ENCODE peak calls at places on chromosomes 7 and 10, in eight cellular contexts. Q is ovary, F is IMR-90, J is right lobe of liver, H is suprapubic skin, X is body of pancreas, N is adrenal gland, V is esophagus muscularis mucosa. W is an unnamed sample.

GRCh38 chr10:44714451-44714850 is 196.7 kb upstream of the TMEM72 start:
- DNase-seq in V (no peak), H (no peak), J (no peak), N (no peak), F (no peak), X (no peak), Q (no peak), W (no peak)

GRCh38 chr7:134886353-134887057 is 99.8 kb upstream of the AGBL3 start:
- DNase-seq in N (peak; percentile 37), Q (peak; percentile 52), F (peak; percentile 80), V (peak; percentile 90), J (no peak), X (peak; percentile 32), H (no peak), W (no peak)

GRCh38 chr7:45888185-45888992 is at the start of gene IGFBP1:
- DNase-seq in J (peak; percentile 79), N (peak; percentile 19), X (peak; percentile 16), H (no peak), Q (peak; percentile 31), F (peak; percentile 25), V (peak; percentile 72), W (no peak)

GRCh38 chr7:94022550-94022949 is 18.4 kb upstream of the BET1 start:
- DNase-seq in Q (no peak), J (no peak), V (no peak), H (no peak), X (no peak), F (peak; percentile 53), N (no peak), W (no peak)

GRCh38 chr7:112395411-112395810 is 54.8 kb upstream of the IFRD1 start:
- DNase-seq in X (no peak), H (no peak), Q (no peak), N (no peak), V (no peak), J (no peak), F (no peak), W (no peak)

GRCh38 chr7:101420436-101420835 is 57.8 kb downstream of the COL26A1 start:
- DNase-seq in F (no peak), J (no peak), Q (no peak), H (no peak), X (no peak), V (no peak), N (peak; percentile 29), W (no peak)

GRCh38 chr7:22387583-22387982 is 30.6 kb upstream of the RAPGEF5 start:
- DNase-seq in X (no peak), J (no peak), Q (no peak), V (no peak), N (peak; percentile 16), F (peak; percentile 18), H (no peak), W (no peak)

GRCh38 chr10:14545827-14546226 is 215.1 kb upstream of the FRMD4A start:
- DNase-seq in Q (no peak), N (no peak), V (no peak), X (no peak), F (peak; percentile 83), J (no peak), H (no peak), W (no peak)

GRCh38 chr7:111212857-111213523 is 122.1 kb downstream of the LRRN3 start:
- DNase-seq in V (no peak), X (no peak), J (no peak), H (no peak), N (no peak), Q (no peak), F (no peak), W (no peak)

GRCh38 chr7:18890134-18890533 is 227.3 kb downstream of the TWIST1 start:
- DNase-seq in Q (no peak), F (peak; percentile 90), J (no peak), N (no peak), H (no peak), X (no peak), V (no peak), W (no peak)

GRCh38 chr10:60526024-60526585 is 136.4 kb upstream of the ANK3 start:
- DNase-seq in V (no peak), F (no peak), J (no peak), H (no peak), N (no peak), X (no peak), Q (no peak), W (no peak)

GRCh38 chr10:60518745-60519144 is 129.1 kb upstream of the ANK3 start:
- DNase-seq in Q (no peak), X (no peak), H (no peak), F (no peak), V (no peak), N (no peak), J (no peak), W (no peak)

GRCh38 chr10:60524541-60524940 is 134.9 kb upstream of the ANK3 start:
- DNase-seq in J (no peak), Q (no peak), V (no peak), N (no peak), H (no peak), X (no peak), F (peak; percentile 52), W (no peak)

GRCh38 chr10:60522617-60523016 is 132.9 kb upstream of the ANK3 start:
- DNase-seq in F (no peak), X (no peak), H (no peak), J (no peak), Q (no peak), V (no peak), N (no peak), W (no peak)

GRCh38 chr10:60521974-60522405 is 132.3 kb upstream of the ANK3 start:
- DNase-seq in F (peak; percentile 4), V (no peak), H (no peak), N (no peak), J (no peak), X (peak; percentile 22), Q (no peak), W (no peak)
- H3K27ac ChIP-seq in F (no peak overlapping the region), V (no peak overlapping the region), H (no peak overlapping the region), N (no peak overlapping the region), J (no peak overlapping the region), X (no peak overlapping the region), Q (no peak overlapping the region), W (no peak overlapping the region)

GRCh38 chr10:114021135-114021534 is 22.5 kb upstream of the ADRB1 start:
- DNase-seq in J (no peak), N (no peak), F (no peak), X (no peak), H (no peak), Q (no peak), V (no peak), W (no peak)

GRCh38 chr10:114023198-114023597 is 20.5 kb upstream of the ADRB1 start:
- DNase-seq in Q (no peak), N (no peak), F (peak; percentile 66), H (no peak), X (no peak), V (peak; percentile 12), J (no peak), W (no peak)

GRCh38 chr10:114024876-114025609 is 18.6 kb upstream of the ADRB1 start:
- DNase-seq in H (no peak), X (no peak), V (peak; percentile 84), F (peak; percentile 20), Q (no peak), N (no peak), J (no peak), W (no peak)

GRCh38 chr10:114022751-114023150 is 20.9 kb upstream of the ADRB1 start:
- DNase-seq in F (no peak), Q (no peak), X (no peak), H (no peak), J (no peak), V (peak; percentile 14), N (no peak), W (no peak)

DNA sequence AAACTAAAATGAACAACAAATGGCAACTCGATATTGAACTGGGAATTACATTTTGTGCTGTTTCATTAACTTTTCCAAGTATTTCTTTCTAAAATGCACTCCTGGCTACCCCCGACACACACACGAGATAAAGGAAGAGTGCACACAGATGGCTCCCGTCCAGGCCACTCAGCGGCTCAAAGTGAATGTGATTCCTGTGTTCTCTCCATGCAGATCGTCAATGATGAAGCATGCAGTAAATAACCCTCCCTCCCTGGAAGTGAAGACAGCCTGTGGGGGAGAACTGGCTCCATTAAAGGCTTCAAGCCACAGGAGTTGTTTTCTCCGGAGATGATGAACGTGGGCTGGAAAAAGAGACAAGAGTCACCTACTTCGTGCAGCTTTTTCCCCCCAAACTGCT is 21.4 kb upstream of the ADRB1 start:
- DNase-seq in V (peak; percentile 26), Q (peak; percentile 18), X (no peak), F (no peak), J (no peak), H (no peak), N (no peak), W (no peak)
- H3K4me3 ChIP-seq in V (no peak overlapping the region), Q (no peak overlapping the region), X (no peak overlapping the region), F (no peak overlapping the region), J (no peak overlapping the region), H (no peak overlapping the region), N (no peak overlapping the region), W (no peak overlapping the region)

GRCh38 chr7:96111405-96111804 is 210.5 kb downstream of the SLC25A13 start:
- DNase-seq in H (no peak), N (no peak), J (no peak), X (no peak), V (no peak), Q (no peak), F (no peak), W (no peak)
- TF ChIP-seq POLR2A in H (no peak), N (no peak), J (no peak), X (no peak), V (no peak), Q (no peak), F (no peak), W (no peak)

DNA sequence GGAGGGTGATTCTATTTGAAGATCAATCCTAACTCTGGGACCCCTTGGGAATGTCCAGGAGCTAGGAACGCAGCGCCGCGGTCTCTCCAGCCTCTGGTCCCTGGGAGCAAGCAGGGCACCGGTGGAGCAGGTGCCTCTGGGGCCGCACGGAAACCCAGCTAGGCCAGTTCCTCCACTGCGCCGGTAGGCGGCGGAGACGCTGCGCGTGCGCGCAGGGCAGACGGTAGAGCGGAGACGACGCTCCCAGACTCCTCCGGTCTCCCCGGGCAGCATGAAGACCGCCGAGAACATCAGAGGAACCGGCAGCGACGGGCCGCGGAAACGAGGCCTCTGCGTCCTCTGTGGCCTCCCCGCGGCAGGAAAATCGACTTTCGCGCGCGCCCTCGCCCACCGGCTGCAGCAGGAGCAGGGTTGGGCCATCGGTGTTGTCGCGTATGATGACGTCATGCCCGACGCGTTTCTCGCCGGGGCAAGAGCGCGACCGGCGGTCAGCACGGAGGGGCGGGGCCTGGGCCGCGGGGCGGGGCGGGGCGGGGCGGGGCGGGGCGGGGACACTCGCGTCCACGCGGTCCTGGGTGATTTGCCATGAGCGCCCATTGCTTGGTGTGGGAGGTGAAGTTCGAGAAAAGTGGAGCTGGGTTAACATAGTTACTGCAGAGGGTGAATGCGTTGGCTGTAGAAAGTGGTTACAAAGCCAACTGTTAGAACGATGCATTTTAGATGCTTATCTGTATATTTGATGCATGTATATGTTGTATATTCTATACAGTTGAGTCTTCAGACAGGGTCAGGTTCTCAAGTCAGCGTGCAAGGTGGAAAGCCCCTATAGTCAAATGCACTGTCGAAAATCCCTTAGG is at the start of gene PSTK:
- DNase-seq in V (peak; percentile 97), H (peak; percentile 93), Q (peak; percentile 93), F (peak; percentile 92), N (peak; percentile 91), J (peak; percentile 93), X (peak; percentile 90), W (peak; percentile 84)
- H3K27ac ChIP-seq in V (peak within 1 kb of the TSS; percentile 93), H (peak within 1 kb of the TSS; percentile 98), Q (peak within 1 kb of the TSS; percentile 96), F (peak within 1 kb of the TSS; percentile 90), N (peak within 1 kb of the TSS; percentile 88), J (peak within 1 kb of the TSS; percentile 95), X (peak within 1 kb of the TSS; percentile 71), W (peak within 1 kb of the TSS; percentile 87)

DNA sequence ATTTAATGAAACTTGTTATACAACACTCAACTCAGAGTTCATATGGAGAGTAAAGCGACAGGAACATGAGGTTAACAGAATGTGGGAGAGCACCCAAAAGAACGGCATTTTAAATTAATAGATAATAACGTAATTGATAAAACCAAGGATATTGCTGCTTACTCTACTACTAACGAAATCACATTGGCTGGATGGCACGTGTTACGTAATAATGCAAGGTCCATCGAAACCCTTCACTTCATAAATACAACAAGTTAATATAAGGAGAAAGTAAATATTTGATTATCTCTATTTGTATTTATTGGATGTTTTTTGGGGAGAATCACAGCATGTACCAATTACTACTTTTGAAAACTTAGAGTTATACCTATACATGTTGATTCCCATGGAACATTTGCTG is 1.5 kb downstream of the PRKG1 start:
- DNase-seq in Q (no peak), V (no peak), H (no peak), N (no peak), X (no peak), F (no peak), J (no peak), W (no peak)
- H3K4me3 ChIP-seq in Q (peak overlapping the region; percentile 84), V (peak overlapping the region; percentile 72), H (peak overlapping the region; percentile 52), N (peak overlapping the region; percentile 71), X (no peak overlapping the region), F (no peak overlapping the region), J (no peak overlapping the region), W (peak overlapping the region; percentile 1)